ENCODE peak calls at places on chromosome 9, in ten cellular contexts. H is AG10803; V is kidney tubule cell; Y is central memory CD4-positive, alpha-beta T cell; A is HS-5; F is activated T-helper 1 cell treated with anti-CD3 and anti-CD28 coated beads, Interleukin-2, amount 50 U/mL, for 16 hours; D is mesenteric fat pad; C is neural progenitor cell; J is lower lobe of right lung; M is activated T-cell treated with anti-CD3 and anti-CD28 coated beads, Interleukin-2, amount 50 U/mL, for 4 hours. Z is an unnamed sample.

GRCh38 chr9:101026824-101027223 is 1.7 kb upstream of the PLPPR1 start:
- DNase-seq in H (no peak), V (peak; percentile 2), Y (no peak), A (no peak), F (no peak), D (no peak), C (no peak), J (no peak), M (no peak), Z (no peak)

GRCh38 chr9:131349881-131350563 is 43.9 kb upstream of the PRRC2B start:
- DNase-seq in H (peak; percentile 82), V (peak; percentile 83), Y (peak; percentile 72), A (peak; percentile 22), F (peak; percentile 83), D (peak; percentile 96), C (peak; percentile 88), J (peak; percentile 94), M (peak; percentile 86), Z (peak; percentile 70)

GRCh38 chr9:212265-212664 is 2.4 kb upstream of the DOCK8 start:
- DNase-seq in H (no peak), V (no peak), Y (no peak), A (no peak), F (no peak), D (no peak), C (no peak), J (no peak), M (no peak), Z (no peak)

GRCh38 chr9:127392166-127392565 is 4.8 kb upstream of the SLC2A8 start:
- DNase-seq in H (no peak), V (no peak), Y (no peak), A (no peak), F (no peak), D (no peak), C (no peak), J (no peak), M (no peak), Z (no peak)

GRCh38 chr9:38039090-38039906 is 29.7 kb downstream of the SHB start:
- DNase-seq in H (peak; percentile 40), V (no peak), Y (no peak), A (no peak), F (no peak), D (no peak), C (no peak), J (no peak), M (no peak), Z (no peak)

GRCh38 chr9:122001491-122002201 is 91.5 kb downstream of the TTLL11 start:
- DNase-seq in H (peak; percentile 43), V (no peak), Y (no peak), A (no peak), F (no peak), D (no peak), C (no peak), J (no peak), M (no peak), Z (no peak)

GRCh38 chr9:72602629-72603028 is 81.2 kb downstream of the TMC1 start:
- DNase-seq in H (peak; percentile 70), V (no peak), Y (no peak), A (no peak), F (no peak), D (no peak), C (no peak), J (no peak), M (no peak), Z (no peak)

GRCh38 chr9:11933926-11934325 is 759.3 kb upstream of the TYRP1 start:
- DNase-seq in H (peak; percentile 87), V (peak; percentile 1), Y (no peak), A (peak; percentile 52), F (no peak), D (no peak), C (no peak), J (no peak), M (no peak), Z (no peak)

GRCh38 chr9:110069326-110070248 is 138.4 kb downstream of the C9orf152 start:
- DNase-seq in H (peak; percentile 93), V (peak; percentile 44), Y (no peak), A (peak; percentile 98), F (no peak), D (no peak), C (no peak), J (peak; percentile 66), M (no peak), Z (peak; percentile 79)

GRCh38 chr9:95793924-95794828 is 81.3 kb upstream of the ERCC6L2 start:
- DNase-seq in H (peak; percentile 98), V (peak; percentile 61), Y (no peak), A (peak; percentile 91), F (no peak), D (no peak), C (no peak), J (no peak), M (no peak), Z (peak; percentile 52)

GRCh38 chr9:135048758-135049284 is 38.6 kb upstream of the OLFM1 start:
- DNase-seq in H (no peak), V (no peak), Y (no peak), A (no peak), F (no peak), D (peak; percentile 43), C (no peak), J (peak; percentile 21), M (no peak), Z (no peak)

GRCh38 chr9:106393226-106393625 is 469.7 kb upstream of the ZNF462 start:
- DNase-seq in H (no peak), V (no peak), Y (no peak), A (no peak), F (no peak), D (no peak), C (no peak), J (no peak), M (no peak), Z (no peak)

GRCh38 chr9:73152445-73152844 is 780 bp downstream of the ANXA1 start:
- DNase-seq in H (peak; percentile 76), V (peak; percentile 73), Y (no peak), A (no peak), F (no peak), D (no peak), C (no peak), J (no peak), M (no peak), Z (peak; percentile 46)

GRCh38 chr9:84293001-84293798 is 47.4 kb downstream of the SLC28A3 start:
- DNase-seq in H (no peak), V (no peak), Y (peak; percentile 13), A (no peak), F (no peak), D (no peak), C (no peak), J (no peak), M (no peak), Z (no peak)

GRCh38 chr9:110192531-110193326 is 15.2 kb downstream of the C9orf152 start:
- DNase-seq in H (peak; percentile 98), V (peak; percentile 72), Y (no peak), A (no peak), F (no peak), D (no peak), C (no peak), J (no peak), M (no peak), Z (no peak)

Z was measured in ACHN.